ENCODE peak calls at places on chromosomes 4 and X, in four cellular contexts. G is NCI-H1092; Z is activated CD4-positive, alpha-beta T cell treated with anti-CD3 and anti-CD28 coated beads for 4 hours; L is NCI-H748 treated with DMSO at 0.1 percent for 48 hours. V is an unnamed sample.

GRCh38 chr4:180635276-180635675 is 1607.9 kb upstream of the TENM3 start:
- DNase-seq in G (no peak), Z (no peak), L (no peak), V (no peak)

GRCh38 chrX:24428518-24428917 is 36.6 kb upstream of the PDK3 start:
- DNase-seq in G (no peak), Z (no peak), L (no peak), V (no peak)

GRCh38 chrX:155889328-155889727 is 8.2 kb downstream of the VAMP7 start:
- DNase-seq in L (no peak), Z (no peak), G (no peak), V (no peak)

GRCh38 chr4:6123541-6123940 is 76.8 kb downstream of the JAKMIP1 start:
- DNase-seq in L (no peak), Z (no peak), G (no peak), V (no peak)

GRCh38 chr4:99438578-99438875 is 3.4 kb upstream of the ADH7 start:
- DNase-seq in G (no peak), L (no peak), Z (no peak), V (no peak)

GRCh38 chrX:22748093-22748999 is 251.4 kb upstream of the DDX53 start:
- DNase-seq in G (peak), Z (peak), L (peak), V (peak)

GRCh38 chr4:106854970-106855369 is 181.1 kb downstream of the DKK2 start:
- DNase-seq in G (no peak), Z (no peak), L (no peak), V (peak)

GRCh38 chrX:142040906-142041305 is 137.2 kb downstream of the MAGEC1 start:
- DNase-seq in G (no peak), L (no peak), Z (no peak), V (no peak)

GRCh38 chr4:21476753-21477152 is 471.8 kb downstream of the KCNIP4 start:
- DNase-seq in L (no peak), G (no peak), Z (no peak), V (no peak)

GRCh38 chr4:135239964-135240363 is 1038.4 kb upstream of the PABPC4L start:
- DNase-seq in G (no peak), Z (no peak), L (no peak), V (no peak)

GRCh38 chr4:78293841-78294301 is 236.7 kb downstream of the FRAS1 start:
- DNase-seq in G (no peak), L (no peak), Z (no peak), V (no peak)

GRCh38 chr4:39621582-39621981 is 17.1 kb downstream of the SMIM14 start:
- DNase-seq in G (no peak), Z (no peak), L (no peak), V (no peak)

GRCh38 chr4:169799260-169799659 is 41.5 kb upstream of the HPF1 start:
- DNase-seq in L (no peak), G (no peak), Z (no peak), V (no peak)

GRCh38 chr4:77493120-77493767 is 112.4 kb upstream of the CXCL13 start:
- DNase-seq in Z (no peak), G (no peak), L (no peak), V (no peak)

GRCh38 chrX:39242187-39242586 is 440.9 kb downstream of the MID1IP1 start:
- DNase-seq in G (peak), L (peak), Z (peak), V (peak)

GRCh38 chr4:42416017-42416416 is 18.7 kb downstream of the SHISA3 start:
- DNase-seq in L (no peak), Z (no peak), G (no peak), V (no peak)

GRCh38 chrX:40947276-40947675 is 138.0 kb upstream of the USP9X start:
- DNase-seq in L (no peak), G (no peak), Z (no peak), V (no peak)

GRCh38 chr4:38132843-38133662 is 172.9 kb downstream of the PTTG2 start:
- DNase-seq in L (no peak), G (no peak), Z (no peak), V (no peak)

GRCh38 chr4:69075061-69075792 is 21.0 kb upstream of the UGT2B7 start:
- DNase-seq in L (no peak), Z (no peak), G (no peak), V (no peak)

GRCh38 chr4:86961605-86962295 is 26.9 kb downstream of the AFF1 start:
- DNase-seq in Z (no peak), L (no peak), G (no peak), V (no peak)

GRCh38 chr4:3436798-3437581 is 4.8 kb upstream of the HGFAC start:
- DNase-seq in L (no peak), G (no peak), Z (no peak), V (peak)

GRCh38 chrX:113400193-113400704 is 559.6 kb upstream of the AMOT start:
- DNase-seq in G (no peak), L (no peak), Z (no peak), V (no peak)

GRCh38 chr4:90958256-90958895 is 831.2 kb downstream of the CCSER1 start:
- DNase-seq in Z (no peak), L (no peak), G (no peak), V (no peak)